ENCODE peak calls at places on chromosomes 11 and 22, in six cellular contexts. One of them, this sample, is unnamed.

GRCh38 chr11:65355776-65356393 is 1.3 kb downstream of the TIGD3 start:
- DNase-seq in mesenchymal stem cell: peak; percentile 50
- DNase-seq in GM12865: no peak
- DNase-seq in AG04450: no peak
- DNase-seq in esophagus squamous epithelium: no peak
- DNase-seq in NCI-H1417: peak; percentile 84
- DNase-seq in this sample: peak; percentile 61

GRCh38 chr22:30947163-30947820 is 21.3 kb downstream of the MORC2 start:
- DNase-seq in GM12865: no peak
- DNase-seq in mesenchymal stem cell: no peak
- DNase-seq in AG04450: no peak
- DNase-seq in esophagus squamous epithelium: no peak
- DNase-seq in NCI-H1417: peak; percentile 3
- DNase-seq in this sample: no peak

GRCh38 chr11:65896009-65896999 is 3.9 kb downstream of the FOSL1 start:
- DNase-seq in AG04450: no peak
- DNase-seq in GM12865: no peak
- DNase-seq in NCI-H1417: no peak
- DNase-seq in esophagus squamous epithelium: no peak
- DNase-seq in mesenchymal stem cell: no peak
- DNase-seq in this sample: no peak

GRCh38 chr11:86743223-86744118 is 56.9 kb upstream of the PRSS23 start:
- DNase-seq in AG04450: peak; percentile 91
- DNase-seq in mesenchymal stem cell: peak; percentile 99
- DNase-seq in GM12865: no peak
- DNase-seq in esophagus squamous epithelium: no peak
- DNase-seq in NCI-H1417: peak; percentile 13
- DNase-seq in this sample: peak; percentile 95

GRCh38 chr22:40714514-40714966 is 35.3 kb downstream of the MCHR1 start:
- DNase-seq in GM12865: no peak
- DNase-seq in esophagus squamous epithelium: no peak
- DNase-seq in mesenchymal stem cell: peak; percentile 63
- DNase-seq in NCI-H1417: peak; percentile 27
- DNase-seq in AG04450: peak; percentile 34
- DNase-seq in this sample: peak; percentile 26

GRCh38 chr22:41540006-41540315 is 4.3 kb downstream of the POLR3H start:
- DNase-seq in NCI-H1417: no peak
- DNase-seq in mesenchymal stem cell: no peak
- DNase-seq in esophagus squamous epithelium: no peak
- DNase-seq in AG04450: no peak
- DNase-seq in GM12865: no peak
- DNase-seq in this sample: no peak

GRCh38 chr22:44925465-44926123 is 84.2 kb downstream of the PHF21B start:
- DNase-seq in AG04450: no peak
- DNase-seq in GM12865: no peak
- DNase-seq in NCI-H1417: no peak
- DNase-seq in mesenchymal stem cell: no peak
- DNase-seq in esophagus squamous epithelium: no peak
- DNase-seq in this sample: no peak

GRCh38 chr11:33329705-33330329 is 72.6 kb downstream of the HIPK3 start:
- DNase-seq in esophagus squamous epithelium: no peak
- DNase-seq in mesenchymal stem cell: peak; percentile 70
- DNase-seq in NCI-H1417: peak; percentile 36
- DNase-seq in GM12865: peak; percentile 80
- DNase-seq in AG04450: peak; percentile 27
- DNase-seq in this sample: peak; percentile 52

GRCh38 chr22:46070215-46070721 is 80.1 kb upstream of the PPARA start:
- DNase-seq in GM12865: peak; percentile 59
- DNase-seq in AG04450: no peak
- DNase-seq in esophagus squamous epithelium: no peak
- DNase-seq in NCI-H1417: no peak
- DNase-seq in mesenchymal stem cell: peak; percentile 58
- DNase-seq in this sample: no peak

GRCh38 chr22:33757443-33758124 is 162.7 kb downstream of the LARGE1 start:
- DNase-seq in GM12865: no peak
- DNase-seq in mesenchymal stem cell: no peak
- DNase-seq in NCI-H1417: peak; percentile 74
- DNase-seq in esophagus squamous epithelium: no peak
- DNase-seq in AG04450: no peak
- DNase-seq in this sample: peak; percentile 15

GRCh38 chr11:34044664-34045485 is 6.7 kb upstream of the CAPRIN1 start:
- DNase-seq in mesenchymal stem cell: peak; percentile 89
- DNase-seq in GM12865: no peak
- DNase-seq in AG04450: no peak
- DNase-seq in esophagus squamous epithelium: no peak
- DNase-seq in NCI-H1417: no peak
- DNase-seq in this sample: peak; percentile 49

GRCh38 chr11:67114275-67114896 is 4.7 kb upstream of the KDM2A start:
- DNase-seq in GM12865: no peak
- DNase-seq in NCI-H1417: no peak
- DNase-seq in esophagus squamous epithelium: no peak
- DNase-seq in AG04450: no peak
- DNase-seq in mesenchymal stem cell: no peak
- DNase-seq in this sample: no peak

GRCh38 chr11:47018637-47019036 is 82.1 kb downstream of the CSTPP1 start:
- DNase-seq in esophagus squamous epithelium: no peak
- DNase-seq in NCI-H1417: no peak
- DNase-seq in AG04450: no peak
- DNase-seq in mesenchymal stem cell: no peak
- DNase-seq in GM12865: no peak
- DNase-seq in this sample: no peak

GRCh38 chr11:396511-396947 is 2.5 kb downstream of the PKP3 start:
- DNase-seq in NCI-H1417: no peak
- DNase-seq in mesenchymal stem cell: peak; percentile 37
- DNase-seq in AG04450: no peak
- DNase-seq in GM12865: no peak
- DNase-seq in esophagus squamous epithelium: no peak
- DNase-seq in this sample: peak; percentile 60

GRCh38 chr11:117647872-117648271 is 149.1 kb downstream of the DSCAML1 start:
- DNase-seq in AG04450: no peak
- DNase-seq in mesenchymal stem cell: no peak
- DNase-seq in esophagus squamous epithelium: no peak
- DNase-seq in GM12865: no peak
- DNase-seq in NCI-H1417: no peak
- DNase-seq in this sample: no peak

GRCh38 chr11:63459586-63459985 is 31.4 kb downstream of the PLAAT5 start:
- DNase-seq in mesenchymal stem cell: no peak
- DNase-seq in GM12865: no peak
- DNase-seq in esophagus squamous epithelium: no peak
- DNase-seq in NCI-H1417: no peak
- DNase-seq in AG04450: no peak
- DNase-seq in this sample: no peak

GRCh38 chr22:37549704-37550059 is 10.6 kb upstream of the CDC42EP1 start:
- DNase-seq in AG04450: no peak
- DNase-seq in GM12865: no peak
- DNase-seq in mesenchymal stem cell: peak; percentile 60
- DNase-seq in esophagus squamous epithelium: no peak
- DNase-seq in NCI-H1417: no peak
- DNase-seq in this sample: peak; percentile 90

GRCh38 chr22:22810018-22810427 is 77.6 kb upstream of the IGLL5 start:
- DNase-seq in GM12865: no peak
- DNase-seq in mesenchymal stem cell: no peak
- DNase-seq in esophagus squamous epithelium: no peak
- DNase-seq in NCI-H1417: no peak
- DNase-seq in AG04450: no peak
- DNase-seq in this sample: peak; percentile 33

GRCh38 chr11:6319879-6320410 is 356 bp downstream of the CAVIN3 start:
- DNase-seq in NCI-H1417: no peak
- DNase-seq in AG04450: peak; percentile 82
- DNase-seq in mesenchymal stem cell: peak; percentile 91
- DNase-seq in GM12865: peak; percentile 8
- DNase-seq in esophagus squamous epithelium: peak; percentile 57
- DNase-seq in this sample: peak; percentile 99

GRCh38 chr11:41935795-41936194 is 476.3 kb upstream of the LRRC4C start:
- DNase-seq in AG04450: no peak
- DNase-seq in NCI-H1417: no peak
- DNase-seq in GM12865: no peak
- DNase-seq in esophagus squamous epithelium: no peak
- DNase-seq in mesenchymal stem cell: no peak
- DNase-seq in this sample: no peak

GRCh38 chr22:35539910-35540599 is 576 bp upstream of the RASD2 start:
- DNase-seq in AG04450: no peak
- DNase-seq in GM12865: peak; percentile 55
- DNase-seq in NCI-H1417: peak; percentile 61
- DNase-seq in mesenchymal stem cell: peak; percentile 43
- DNase-seq in esophagus squamous epithelium: no peak
- DNase-seq in this sample: peak; percentile 64

GRCh38 chr22:38298312-38299000 is 18.8 kb downstream of the CSNK1E start:
- DNase-seq in NCI-H1417: no peak
- DNase-seq in mesenchymal stem cell: peak; percentile 62
- DNase-seq in esophagus squamous epithelium: no peak
- DNase-seq in GM12865: peak; percentile 54
- DNase-seq in AG04450: no peak
- DNase-seq in this sample: no peak

GRCh38 chr22:36245805-36246356 is 6.6 kb upstream of the APOL2 start:
- DNase-seq in esophagus squamous epithelium: no peak
- DNase-seq in AG04450: no peak
- DNase-seq in GM12865: no peak
- DNase-seq in mesenchymal stem cell: no peak
- DNase-seq in NCI-H1417: no peak
- DNase-seq in this sample: no peak

GRCh38 chr11:57512646-57513445 is 2.7 kb downstream of the SLC43A1 start:
- DNase-seq in AG04450: no peak
- DNase-seq in esophagus squamous epithelium: no peak
- DNase-seq in mesenchymal stem cell: no peak
- DNase-seq in NCI-H1417: no peak
- DNase-seq in GM12865: no peak
- DNase-seq in this sample: no peak

GRCh38 chr22:49657275-49657973 is 170.2 kb downstream of the BRD1 start:
- DNase-seq in esophagus squamous epithelium: peak; percentile 43
- DNase-seq in NCI-H1417: no peak
- DNase-seq in AG04450: no peak
- DNase-seq in mesenchymal stem cell: no peak
- DNase-seq in GM12865: peak; percentile 40
- DNase-seq in this sample: no peak

GRCh38 chr11:31802609-31802989 is 8.5 kb downstream of the PAX6 start:
- DNase-seq in esophagus squamous epithelium: no peak
- DNase-seq in mesenchymal stem cell: no peak
- DNase-seq in AG04450: no peak
- DNase-seq in GM12865: no peak
- DNase-seq in NCI-H1417: no peak
- DNase-seq in this sample: no peak

GRCh38 chr22:35154937-35155387 is 89.0 kb downstream of the ISX start:
- DNase-seq in GM12865: peak; percentile 78
- DNase-seq in AG04450: peak; percentile 11
- DNase-seq in esophagus squamous epithelium: no peak
- DNase-seq in mesenchymal stem cell: peak; percentile 50
- DNase-seq in NCI-H1417: peak; percentile 51
- DNase-seq in this sample: peak; percentile 71

GRCh38 chr11:105641433-105641832 is 31.6 kb downstream of the GRIA4 start:
- DNase-seq in esophagus squamous epithelium: no peak
- DNase-seq in NCI-H1417: no peak
- DNase-seq in mesenchymal stem cell: no peak
- DNase-seq in GM12865: no peak
- DNase-seq in AG04450: no peak
- DNase-seq in this sample: no peak

GRCh38 chr11:33520103-33520502 is 180.5 kb downstream of the C11orf91 start:
- DNase-seq in esophagus squamous epithelium: no peak
- DNase-seq in AG04450: no peak
- DNase-seq in GM12865: no peak
- DNase-seq in mesenchymal stem cell: no peak
- DNase-seq in NCI-H1417: no peak
- DNase-seq in this sample: no peak

GRCh38 chr11:65899356-65900124 is 648 bp downstream of the FOSL1 start:
- DNase-seq in GM12865: peak; percentile 70
- DNase-seq in mesenchymal stem cell: peak; percentile 88
- DNase-seq in esophagus squamous epithelium: no peak
- DNase-seq in NCI-H1417: no peak
- DNase-seq in AG04450: no peak
- DNase-seq in this sample: peak; percentile 73

GRCh38 chr22:19109198-19110063 is 12.8 kb downstream of the DGCR2 start:
- DNase-seq in esophagus squamous epithelium: no peak
- DNase-seq in mesenchymal stem cell: peak; percentile 74
- DNase-seq in AG04450: no peak
- DNase-seq in NCI-H1417: no peak
- DNase-seq in GM12865: peak; percentile 83
- DNase-seq in this sample: no peak

GRCh38 chr22:20141186-20142077 is 9.4 kb downstream of the CCDC188 start:
- DNase-seq in esophagus squamous epithelium: no peak
- DNase-seq in AG04450: peak; percentile 50
- DNase-seq in NCI-H1417: no peak
- DNase-seq in mesenchymal stem cell: peak; percentile 49
- DNase-seq in GM12865: no peak
- DNase-seq in this sample: peak; percentile 61

GRCh38 chr11:8826145-8826786 is 84.7 kb upstream of the AKIP1 start:
- DNase-seq in GM12865: no peak
- DNase-seq in mesenchymal stem cell: peak; percentile 93
- DNase-seq in AG04450: peak; percentile 75
- DNase-seq in esophagus squamous epithelium: no peak
- DNase-seq in NCI-H1417: no peak
- DNase-seq in this sample: peak; percentile 97

GRCh38 chr11:7977251-7977917 is 9.8 kb upstream of the EIF3F start:
- DNase-seq in NCI-H1417: no peak
- DNase-seq in GM12865: no peak
- DNase-seq in mesenchymal stem cell: peak; percentile 63
- DNase-seq in esophagus squamous epithelium: no peak
- DNase-seq in AG04450: peak; percentile 77
- DNase-seq in this sample: peak; percentile 43

GRCh38 chr11:1234771-1235614 is 12.1 kb downstream of the MUC5B start:
- DNase-seq in NCI-H1417: no peak
- DNase-seq in AG04450: no peak
- DNase-seq in mesenchymal stem cell: no peak
- DNase-seq in GM12865: no peak
- DNase-seq in esophagus squamous epithelium: no peak
- DNase-seq in this sample: no peak

GRCh38 chr11:41392591-41392990 is 66.9 kb downstream of the LRRC4C start:
- DNase-seq in GM12865: no peak
- DNase-seq in AG04450: no peak
- DNase-seq in esophagus squamous epithelium: no peak
- DNase-seq in mesenchymal stem cell: no peak
- DNase-seq in NCI-H1417: no peak
- DNase-seq in this sample: no peak

GRCh38 chr11:130666781-130667251 is 218.4 kb downstream of the ADAMTS15 start:
- DNase-seq in esophagus squamous epithelium: no peak
- DNase-seq in mesenchymal stem cell: peak; percentile 39
- DNase-seq in GM12865: no peak
- DNase-seq in NCI-H1417: no peak
- DNase-seq in AG04450: no peak
- DNase-seq in this sample: peak; percentile 47

GRCh38 chr11:121561716-121562115 is 108.9 kb upstream of the SORL1-AS1 start:
- DNase-seq in NCI-H1417: no peak
- DNase-seq in GM12865: no peak
- DNase-seq in AG04450: no peak
- DNase-seq in mesenchymal stem cell: no peak
- DNase-seq in esophagus squamous epithelium: no peak
- DNase-seq in this sample: no peak